ENCODE peak calls at places on chromosomes 1 and 21, in nine cellular contexts. R is left kidney; E is activated T-cell treated with anti-CD3 and anti-CD28 coated beads for 1 hour; O is MG63; N is prostate gland; Q is memory B cell; V is stimulated activated CD4-positive, alpha-beta T cell treated with anti-CD3 and anti-CD28 coated beads, Interleukin-12 subunit alpha, Interleukin-12 subunit beta, amount 100 ng/mL, for 4 hours; D is amniotic epithelial cell; P is NCI-H345. W is an unnamed sample.

GRCh38 chr1:231315887-231316286 is 21.8 kb downstream of the EXOC8 start:
- DNase-seq in R (peak), E (peak), O (peak), N (no peak), Q (peak), V (peak), D (peak), P (peak), W (no peak)

GRCh38 chr1:2518528-2518927 is 7.9 kb downstream of the PANK4 start:
- DNase-seq in R (no peak), E (no peak), O (no peak), N (no peak), Q (no peak), V (no peak), D (no peak), P (no peak), W (no peak)

GRCh38 chr1:84037758-84038611 is 39.1 kb upstream of the TTLL7 start:
- DNase-seq in R (no peak), E (no peak), O (no peak), N (no peak), Q (no peak), V (no peak), D (peak), P (no peak), W (no peak)

GRCh38 chr1:145997156-145998023 is 1.0 kb upstream of the TXNIP start:
- DNase-seq in R (peak), E (peak), O (no peak), N (peak), Q (peak), V (peak), D (peak), P (peak), W (no peak)

GRCh38 chr1:89547563-89548485 is 23.2 kb downstream of the LRRC8B start:
- DNase-seq in R (no peak), E (no peak), O (peak), N (peak), Q (no peak), V (no peak), D (peak), P (no peak), W (no peak)

GRCh38 chr1:153465728-153466625 is 5.5 kb upstream of the S100A7 start:
- DNase-seq in R (peak), E (peak), O (peak), N (no peak), Q (peak), V (peak), D (no peak), P (no peak), W (peak)

GRCh38 chr1:12407962-12408288 is 178.1 kb downstream of the VPS13D start:
- DNase-seq in R (no peak), E (no peak), O (no peak), N (no peak), Q (no peak), V (no peak), D (no peak), P (no peak), W (no peak)

GRCh38 chr1:22117851-22118250 is 25.0 kb downstream of the WNT4 start:
- DNase-seq in R (no peak), E (no peak), O (no peak), N (no peak), Q (no peak), V (no peak), D (no peak), P (no peak), W (no peak)

GRCh38 chr1:56825436-56825835 is 6.2 kb upstream of the FYB2 start:
- DNase-seq in R (no peak), E (no peak), O (no peak), N (no peak), Q (no peak), V (no peak), D (no peak), P (no peak), W (no peak)

GRCh38 chr1:193971595-193971994 is 785.2 kb upstream of the B3GALT2 start:
- DNase-seq in R (no peak), E (no peak), O (no peak), N (no peak), Q (no peak), V (no peak), D (peak), P (no peak), W (no peak)

GRCh38 chr1:59438058-59438560 is 141.2 kb downstream of the FGGY start:
- DNase-seq in R (peak), E (no peak), O (no peak), N (no peak), Q (no peak), V (no peak), D (no peak), P (no peak), W (no peak)

GRCh38 chr1:4106731-4107130 is 206.7 kb upstream of the C1orf174 start:
- DNase-seq in R (no peak), E (no peak), O (no peak), N (no peak), Q (no peak), V (no peak), D (no peak), P (no peak), W (no peak)

GRCh38 chr21:25005388-25005787 is 601.9 kb downstream of the MRPL39 start:
- DNase-seq in R (no peak), E (no peak), O (no peak), N (no peak), Q (no peak), V (no peak), D (no peak), P (no peak), W (no peak)

GRCh38 chr1:22600071-22600816 is 36.2 kb upstream of the C1QA start:
- DNase-seq in R (no peak), E (no peak), O (peak), N (no peak), Q (no peak), V (no peak), D (no peak), P (no peak), W (no peak)

GRCh38 chr1:44347280-44347679 is 7.8 kb downstream of the ERI3 start:
- DNase-seq in R (no peak), E (no peak), O (no peak), N (no peak), Q (no peak), V (no peak), D (no peak), P (no peak), W (no peak)

GRCh38 chr21:46092026-46092764 is 5.7 kb upstream of the COL6A2 start:
- DNase-seq in R (no peak), E (no peak), O (peak), N (no peak), Q (no peak), V (no peak), D (peak), P (no peak), W (no peak)

GRCh38 chr1:50292276-50292675 is 131.0 kb downstream of the DMRTA2 start:
- DNase-seq in R (no peak), E (no peak), O (no peak), N (no peak), Q (no peak), V (no peak), D (no peak), P (no peak), W (no peak)

GRCh38 chr1:45246760-45247159 is 40.4 kb upstream of the ZSWIM5 start:
- DNase-seq in R (no peak), E (no peak), O (peak), N (peak), Q (no peak), V (no peak), D (peak), P (no peak), W (no peak)

GRCh38 chr1:96688737-96689136 is 32.8 kb upstream of the PTBP2 start:
- DNase-seq in R (no peak), E (no peak), O (no peak), N (no peak), Q (no peak), V (no peak), D (no peak), P (no peak), W (no peak)

GRCh38 chr1:182781849-182782586 is 7.6 kb upstream of the NPL start:
- DNase-seq in R (peak), E (peak), O (peak), N (peak), Q (peak), V (peak), D (peak), P (peak), W (peak)

GRCh38 chr21:14736162-14736561 is 190.0 kb upstream of the SAMSN1 start:
- DNase-seq in R (no peak), E (no peak), O (no peak), N (no peak), Q (no peak), V (no peak), D (no peak), P (no peak), W (no peak)

GRCh38 chr21:45528028-45528705 is 14.1 kb downstream of the SLC19A1 start:
- DNase-seq in R (no peak), E (no peak), O (no peak), N (no peak), Q (no peak), V (no peak), D (no peak), P (no peak), W (no peak)

GRCh38 chr1:171655215-171656116 is 3.0 kb upstream of the MYOC start:
- DNase-seq in R (peak), E (peak), O (peak), N (no peak), Q (peak), V (peak), D (peak), P (no peak), W (no peak)

GRCh38 chr1:27596261-27596660 is 7.7 kb downstream of the AHDC1 start:
- DNase-seq in R (no peak), E (no peak), O (no peak), N (no peak), Q (no peak), V (no peak), D (no peak), P (no peak), W (no peak)

GRCh38 chr1:63261736-63262142 is 60.6 kb upstream of the FOXD3 start:
- DNase-seq in R (no peak), E (no peak), O (no peak), N (no peak), Q (no peak), V (no peak), D (no peak), P (no peak), W (no peak)

GRCh38 chr1:178551940-178552339 is 39.0 kb downstream of the TEX35 start:
- DNase-seq in R (no peak), E (no peak), O (no peak), N (no peak), Q (no peak), V (no peak), D (no peak), P (no peak), W (no peak)

GRCh38 chr1:204848579-204848978 is 22.1 kb upstream of the NFASC start:
- DNase-seq in R (no peak), E (no peak), O (no peak), N (no peak), Q (no peak), V (no peak), D (no peak), P (no peak), W (no peak)

GRCh38 chr1:91851130-91852010 is 34.6 kb downstream of the TGFBR3 start:
- DNase-seq in R (peak), E (no peak), O (peak), N (peak), Q (no peak), V (no peak), D (peak), P (peak), W (no peak)

GRCh38 chr1:116966791-116967190 is 34.8 kb upstream of the CD101 start:
- DNase-seq in R (no peak), E (no peak), O (peak), N (no peak), Q (no peak), V (no peak), D (no peak), P (no peak), W (no peak)

GRCh38 chr1:33036051-33036525 is 595 bp downstream of the AK2 start:
- DNase-seq in R (peak), E (no peak), O (no peak), N (no peak), Q (no peak), V (no peak), D (peak), P (no peak), W (no peak)

GRCh38 chr21:35048706-35049617 is at the start of gene RUNX1:
- DNase-seq in R (no peak), E (peak), O (peak), N (no peak), Q (peak), V (peak), D (peak), P (no peak), W (no peak)

GRCh38 chr1:41357451-41358151 is 3.6 kb upstream of the FOXO6 start:
- DNase-seq in R (peak), E (no peak), O (peak), N (no peak), Q (no peak), V (no peak), D (peak), P (no peak), W (no peak)

GRCh38 chr1:209823143-209824041 is 4.4 kb upstream of the UTP25 start:
- DNase-seq in R (peak), E (no peak), O (no peak), N (peak), Q (no peak), V (no peak), D (peak), P (peak), W (no peak)

GRCh38 chr1:3978928-3979325 is 78.9 kb upstream of the C1orf174 start:
- DNase-seq in R (peak), E (no peak), O (no peak), N (no peak), Q (no peak), V (no peak), D (no peak), P (no peak), W (no peak)

GRCh38 chr1:201140941-201141260 is 13.4 kb downstream of the TMEM9 start:
- DNase-seq in R (no peak), E (no peak), O (no peak), N (no peak), Q (no peak), V (no peak), D (no peak), P (no peak), W (no peak)

GRCh38 chr1:6123083-6123482 is 57.0 kb downstream of the CHD5 start:
- DNase-seq in R (no peak), E (no peak), O (no peak), N (no peak), Q (no peak), V (no peak), D (no peak), P (no peak), W (no peak)

GRCh38 chr1:85606414-85606800 is 25.8 kb downstream of the CCN1 start:
- DNase-seq in R (no peak), E (no peak), O (no peak), N (no peak), Q (no peak), V (no peak), D (peak), P (no peak), W (no peak)

GRCh38 chr1:7440154-7440553 is 330.9 kb upstream of the VAMP3 start:
- DNase-seq in R (no peak), E (no peak), O (no peak), N (no peak), Q (no peak), V (no peak), D (no peak), P (no peak), W (no peak)

GRCh38 chr1:48552420-48552819 is 80.4 kb upstream of the SPATA6 start:
- DNase-seq in R (no peak), E (no peak), O (no peak), N (no peak), Q (no peak), V (no peak), D (no peak), P (peak), W (no peak)

W was measured in progenitor cell of endocrine pancreas.